ENCODE peak calls at places on chromosomes 11 and 22, in seven cellular contexts. X is fibroblast of pulmonary artery, A is PC-9, P is RWPE1, D is fibroblast of mammary gland, S is sigmoid colon, U is IMR-90. I is an unnamed sample.

GRCh38 chr11:28303477-28304191 is 195.4 kb downstream of the METTL15 start:
- DNase-seq in X (peak; percentile 13), A (no peak), P (no peak), D (peak; percentile 8), S (no peak), U (peak; percentile 22), I (no peak)

GRCh38 chr11:2142762-2143202 is 3.6 kb upstream of the IGF2 start:
- DNase-seq in X (peak; percentile 50), A (no peak), P (peak; percentile 49), D (peak; percentile 42), S (no peak), U (peak; percentile 52), I (no peak)

GRCh38 chr22:39496131-39496838 is 5.8 kb upstream of the MIEF1 start:
- DNase-seq in X (peak; percentile 75), A (peak; percentile 39), P (no peak), D (peak; percentile 58), S (peak; percentile 84), U (peak; percentile 57), I (no peak)

GRCh38 chr11:78902771-78903507 is 328.3 kb upstream of the NARS2 start:
- DNase-seq in X (no peak), A (no peak), P (no peak), D (no peak), S (no peak), U (no peak), I (no peak)

GRCh38 chr11:68976563-68976962 is 4.2 kb downstream of the MRGPRD start:
- DNase-seq in X (no peak), A (no peak), P (no peak), D (peak; percentile 37), S (peak; percentile 22), U (peak; percentile 7), I (no peak)

GRCh38 chr11:69383946-69384547 is 90.1 kb downstream of the MYEOV start:
- DNase-seq in X (no peak), A (no peak), P (no peak), D (no peak), S (no peak), U (no peak), I (no peak)

GRCh38 chr11:61963282-61964057 is 4.0 kb downstream of the FTH1 start:
- DNase-seq in X (peak; percentile 90), A (no peak), P (no peak), D (peak; percentile 69), S (peak; percentile 72), U (peak; percentile 60), I (no peak)

GRCh38 chr22:49880281-49880680 is 26.6 kb downstream of the ZBED4 start:
- DNase-seq in X (no peak), A (no peak), P (no peak), D (no peak), S (no peak), U (no peak), I (no peak)

GRCh38 chr11:94845622-94846021 is 77.5 kb downstream of the AMOTL1 start:
- DNase-seq in X (no peak), A (no peak), P (peak; percentile 20), D (peak; percentile 11), S (peak; percentile 74), U (peak; percentile 89), I (no peak)

GRCh38 chr11:123594188-123594901 is 60.1 kb downstream of the SCN3B start:
- DNase-seq in X (peak; percentile 15), A (no peak), P (no peak), D (no peak), S (no peak), U (peak; percentile 37), I (no peak)

GRCh38 chr22:50526849-50527801 is 1.7 kb upstream of the SCO2 start:
- DNase-seq in X (peak; percentile 49), A (peak; percentile 77), P (no peak), D (peak; percentile 50), S (peak; percentile 82), U (no peak), I (no peak)

GRCh38 chr11:111206472-111206871 is 39.1 kb upstream of the POU2AF2 start:
- DNase-seq in X (peak; percentile 80), A (no peak), P (peak; percentile 30), D (peak; percentile 62), S (no peak), U (peak; percentile 81), I (no peak)

GRCh38 chr22:50014053-50014501 is 1.5 kb upstream of the IL17REL start:
- DNase-seq in X (no peak), A (no peak), P (no peak), D (no peak), S (peak; percentile 61), U (no peak), I (no peak)

GRCh38 chr11:128213461-128213860 is 373.9 kb downstream of the ETS1 start:
- DNase-seq in X (no peak), A (no peak), P (no peak), D (no peak), S (no peak), U (no peak), I (no peak)

GRCh38 chr11:118790357-118791014 is 478 bp downstream of the DDX6 start:
- DNase-seq in X (peak; percentile 53), A (peak; percentile 50), P (peak; percentile 41), D (peak; percentile 71), S (peak; percentile 86), U (peak; percentile 56), I (no peak)

GRCh38 chr22:41286639-41287091 is 678 bp upstream of the RANGAP1 start:
- DNase-seq in X (peak; percentile 45), A (no peak), P (no peak), D (peak; percentile 25), S (no peak), U (peak; percentile 38), I (peak; percentile 42)

GRCh38 chr11:73225851-73226250 is 7.8 kb downstream of the P2RY2 start:
- DNase-seq in X (no peak), A (no peak), P (no peak), D (no peak), S (peak; percentile 32), U (no peak), I (no peak)

GRCh38 chr11:119056397-119056999 is 507 bp downstream of the HYOU1 start:
- DNase-seq in X (no peak), A (peak; percentile 49), P (peak; percentile 62), D (no peak), S (peak; percentile 77), U (peak; percentile 3), I (no peak)

GRCh38 chr22:37601540-37602442 is 6.8 kb upstream of the GGA1 start:
- DNase-seq in X (peak; percentile 50), A (peak; percentile 86), P (peak; percentile 30), D (peak; percentile 66), S (no peak), U (peak; percentile 33), I (no peak)

GRCh38 chr22:24235315-24235714 is 9.6 kb downstream of the GGT5 start:
- DNase-seq in X (no peak), A (no peak), P (no peak), D (no peak), S (no peak), U (no peak), I (no peak)

GRCh38 chr22:42752912-42753311 is 32.2 kb upstream of the A4GALT start:
- DNase-seq in X (peak; percentile 20), A (no peak), P (no peak), D (peak; percentile 69), S (no peak), U (no peak), I (no peak)

GRCh38 chr11:65118097-65118837 is 766 bp upstream of the ZNHIT2 start:
- DNase-seq in X (no peak), A (no peak), P (no peak), D (no peak), S (peak; percentile 52), U (no peak), I (no peak)
- TF ChIP-seq CTCF in X (no peak), A (peak; percentile 65), P (peak; percentile 54), D (no peak), S (no peak), U (no peak), I (peak; percentile 70)

GRCh38 chr11:45163956-45164575 is 17.6 kb downstream of the PRDM11 start:
- DNase-seq in X (no peak), A (no peak), P (no peak), D (no peak), S (peak; percentile 46), U (peak; percentile 15), I (no peak)
- TF ChIP-seq CTCF in X (no peak), A (no peak), P (no peak), D (no peak), S (no peak), U (no peak), I (no peak)

GRCh38 chr11:45147017-45147728 is 734 bp downstream of the PRDM11 start:
- DNase-seq in X (peak; percentile 96), A (peak; percentile 97), P (peak; percentile 99), D (peak; percentile 92), S (peak; percentile 98), U (peak; percentile 94), I (peak; percentile 96)
- TF ChIP-seq CTCF in X (no peak), A (no peak), P (no peak), D (no peak), S (no peak), U (no peak), I (no peak)

GRCh38 chr11:93160808-93161207 is 37.0 kb downstream of the SLC36A4 start:
- DNase-seq in X (peak; percentile 2), A (no peak), P (no peak), D (no peak), S (no peak), U (no peak), I (no peak)
- TF ChIP-seq CTCF in X (no peak), A (no peak), P (no peak), D (no peak), S (no peak), U (no peak), I (no peak)

GRCh38 chr11:40877256-40877655 is 582.2 kb downstream of the LRRC4C start:
- DNase-seq in X (no peak), A (no peak), P (peak; percentile 45), D (no peak), S (no peak), U (no peak), I (no peak)
- TF ChIP-seq CTCF in X (no peak), A (no peak), P (no peak), D (no peak), S (no peak), U (no peak), I (no peak)

GRCh38 chr11:91495837-91496236 is 728.8 kb upstream of the FAT3 start:
- DNase-seq in X (no peak), A (no peak), P (no peak), D (no peak), S (no peak), U (no peak), I (no peak)
- TF ChIP-seq CTCF in X (no peak), A (peak; percentile 15), P (no peak), D (no peak), S (no peak), U (no peak), I (no peak)

GRCh38 chr11:41201156-41201555 is 258.3 kb downstream of the LRRC4C start:
- DNase-seq in X (peak; percentile 10), A (peak; percentile 2), P (peak; percentile 29), D (peak; percentile 28), S (no peak), U (peak; percentile 0), I (peak; percentile 56)
- TF ChIP-seq CTCF in X (peak; percentile 24), A (peak; percentile 63), P (peak; percentile 47), D (peak; percentile 38), S (no peak), U (peak; percentile 39), I (peak; percentile 54)